ENCODE peak calls at places on chromosomes 7 and 10, in four cellular contexts. One of them, this sample, is unnamed.

GRCh38 chr10:30459283-30459682 is 25.3 kb downstream of the MAP3K8 start:
- DNase-seq in activated gamma-delta T cell treated with anti-CD3 and anti-CD28 coated beads, Interleukin-2, amount 50 U/mL, for 16 hours: no peak
- DNase-seq in NCI-H69: no peak
- DNase-seq in posterior cingulate gyrus: no peak
- DNase-seq in this sample: no peak

GRCh38 chr10:122234416-122234815 is 36.7 kb upstream of the BTBD16 start:
- DNase-seq in posterior cingulate gyrus: no peak
- DNase-seq in NCI-H69: peak; percentile 15
- DNase-seq in activated gamma-delta T cell treated with anti-CD3 and anti-CD28 coated beads, Interleukin-2, amount 50 U/mL, for 16 hours: no peak
- DNase-seq in this sample: no peak

GRCh38 chr7:134593530-134594392 is 44.9 kb downstream of the AKR1B15 start:
- DNase-seq in activated gamma-delta T cell treated with anti-CD3 and anti-CD28 coated beads, Interleukin-2, amount 50 U/mL, for 16 hours: no peak
- DNase-seq in NCI-H69: no peak
- DNase-seq in posterior cingulate gyrus: peak; percentile 45
- DNase-seq in this sample: peak; percentile 81

GRCh38 chr7:158863611-158864506 is 7.5 kb downstream of the DYNC2I1 start:
- DNase-seq in NCI-H69: peak; percentile 70
- DNase-seq in posterior cingulate gyrus: no peak
- DNase-seq in activated gamma-delta T cell treated with anti-CD3 and anti-CD28 coated beads, Interleukin-2, amount 50 U/mL, for 16 hours: no peak
- DNase-seq in this sample: peak; percentile 86

GRCh38 chr10:119786117-119786769 is 60.4 kb downstream of the INPP5F start:
- DNase-seq in posterior cingulate gyrus: no peak
- DNase-seq in activated gamma-delta T cell treated with anti-CD3 and anti-CD28 coated beads, Interleukin-2, amount 50 U/mL, for 16 hours: no peak
- DNase-seq in NCI-H69: no peak
- DNase-seq in this sample: no peak

GRCh38 chr10:70699659-70700174 is 27.4 kb downstream of the ADAMTS14 start:
- DNase-seq in posterior cingulate gyrus: no peak
- DNase-seq in NCI-H69: no peak
- DNase-seq in activated gamma-delta T cell treated with anti-CD3 and anti-CD28 coated beads, Interleukin-2, amount 50 U/mL, for 16 hours: no peak
- DNase-seq in this sample: no peak

GRCh38 chr7:39949980-39950472 is at the start of gene CDK13:
- DNase-seq in activated gamma-delta T cell treated with anti-CD3 and anti-CD28 coated beads, Interleukin-2, amount 50 U/mL, for 16 hours: peak; percentile 85
- DNase-seq in NCI-H69: peak; percentile 92
- DNase-seq in posterior cingulate gyrus: peak; percentile 64
- DNase-seq in this sample: peak; percentile 90

GRCh38 chr7:27121656-27122055 is 8.9 kb downstream of the HOXA4 start:
- DNase-seq in posterior cingulate gyrus: no peak
- DNase-seq in activated gamma-delta T cell treated with anti-CD3 and anti-CD28 coated beads, Interleukin-2, amount 50 U/mL, for 16 hours: no peak
- DNase-seq in NCI-H69: peak; percentile 28
- DNase-seq in this sample: no peak

GRCh38 chr7:30475580-30475979 is 3.0 kb downstream of the NOD1 start:
- DNase-seq in activated gamma-delta T cell treated with anti-CD3 and anti-CD28 coated beads, Interleukin-2, amount 50 U/mL, for 16 hours: no peak
- DNase-seq in NCI-H69: no peak
- DNase-seq in posterior cingulate gyrus: no peak
- DNase-seq in this sample: peak; percentile 41

GRCh38 chr7:121932768-121933167 is 59.8 kb downstream of the PTPRZ1 start:
- DNase-seq in posterior cingulate gyrus: no peak
- DNase-seq in NCI-H69: peak; percentile 93
- DNase-seq in activated gamma-delta T cell treated with anti-CD3 and anti-CD28 coated beads, Interleukin-2, amount 50 U/mL, for 16 hours: no peak
- DNase-seq in this sample: no peak

GRCh38 chr7:27166475-27167169 is 1.3 kb upstream of the HOXA9 start:
- DNase-seq in activated gamma-delta T cell treated with anti-CD3 and anti-CD28 coated beads, Interleukin-2, amount 50 U/mL, for 16 hours: no peak
- DNase-seq in NCI-H69: peak; percentile 59
- DNase-seq in posterior cingulate gyrus: no peak
- DNase-seq in this sample: peak; percentile 29

GRCh38 chr10:111077715-111078504 is 1.1 kb downstream of the ADRA2A start:
- DNase-seq in activated gamma-delta T cell treated with anti-CD3 and anti-CD28 coated beads, Interleukin-2, amount 50 U/mL, for 16 hours: no peak
- DNase-seq in NCI-H69: peak; percentile 32
- DNase-seq in posterior cingulate gyrus: no peak
- DNase-seq in this sample: no peak

GRCh38 chr10:109183366-109183765 is 739.9 kb downstream of the XPNPEP1 start:
- DNase-seq in posterior cingulate gyrus: no peak
- DNase-seq in NCI-H69: no peak
- DNase-seq in activated gamma-delta T cell treated with anti-CD3 and anti-CD28 coated beads, Interleukin-2, amount 50 U/mL, for 16 hours: no peak
- DNase-seq in this sample: no peak

GRCh38 chr10:70285432-70285831 is 1.6 kb upstream of the NPFFR1 start:
- DNase-seq in activated gamma-delta T cell treated with anti-CD3 and anti-CD28 coated beads, Interleukin-2, amount 50 U/mL, for 16 hours: no peak
- DNase-seq in posterior cingulate gyrus: no peak
- DNase-seq in NCI-H69: no peak
- DNase-seq in this sample: no peak

GRCh38 chr7:20229652-20230500 is 12.7 kb upstream of the MACC1 start:
- DNase-seq in NCI-H69: no peak
- DNase-seq in activated gamma-delta T cell treated with anti-CD3 and anti-CD28 coated beads, Interleukin-2, amount 50 U/mL, for 16 hours: no peak
- DNase-seq in posterior cingulate gyrus: no peak
- DNase-seq in this sample: no peak

GRCh38 chr7:94205529-94205928 is 189.2 kb upstream of the COL1A2 start:
- DNase-seq in NCI-H69: no peak
- DNase-seq in activated gamma-delta T cell treated with anti-CD3 and anti-CD28 coated beads, Interleukin-2, amount 50 U/mL, for 16 hours: no peak
- DNase-seq in posterior cingulate gyrus: no peak
- DNase-seq in this sample: no peak

GRCh38 chr10:24238527-24239247 is 29.7 kb downstream of the KIAA1217 start:
- DNase-seq in activated gamma-delta T cell treated with anti-CD3 and anti-CD28 coated beads, Interleukin-2, amount 50 U/mL, for 16 hours: no peak
- DNase-seq in posterior cingulate gyrus: no peak
- DNase-seq in NCI-H69: no peak
- DNase-seq in this sample: no peak

GRCh38 chr10:71427246-71427645 is 30.5 kb downstream of the CDH23 start:
- DNase-seq in NCI-H69: no peak
- DNase-seq in activated gamma-delta T cell treated with anti-CD3 and anti-CD28 coated beads, Interleukin-2, amount 50 U/mL, for 16 hours: no peak
- DNase-seq in posterior cingulate gyrus: no peak
- DNase-seq in this sample: no peak

GRCh38 chr7:75722381-75722780 is 16.4 kb downstream of the HIP1 start:
- DNase-seq in posterior cingulate gyrus: no peak
- DNase-seq in NCI-H69: no peak
- DNase-seq in activated gamma-delta T cell treated with anti-CD3 and anti-CD28 coated beads, Interleukin-2, amount 50 U/mL, for 16 hours: no peak
- DNase-seq in this sample: peak; percentile 28

GRCh38 chr7:87543623-87544022 is 57.1 kb downstream of the ABCB1 start:
- DNase-seq in NCI-H69: no peak
- DNase-seq in posterior cingulate gyrus: no peak
- DNase-seq in activated gamma-delta T cell treated with anti-CD3 and anti-CD28 coated beads, Interleukin-2, amount 50 U/mL, for 16 hours: no peak
- DNase-seq in this sample: no peak

GRCh38 chr10:80186364-80187012 is 18.8 kb downstream of the ANXA11 start:
- DNase-seq in posterior cingulate gyrus: no peak
- DNase-seq in NCI-H69: no peak
- DNase-seq in activated gamma-delta T cell treated with anti-CD3 and anti-CD28 coated beads, Interleukin-2, amount 50 U/mL, for 16 hours: no peak
- DNase-seq in this sample: peak; percentile 59

GRCh38 chr10:77290528-77291155 is 347.0 kb downstream of the KCNMA1 start:
- DNase-seq in activated gamma-delta T cell treated with anti-CD3 and anti-CD28 coated beads, Interleukin-2, amount 50 U/mL, for 16 hours: no peak
- DNase-seq in posterior cingulate gyrus: no peak
- DNase-seq in NCI-H69: no peak
- DNase-seq in this sample: no peak

GRCh38 chr10:110056822-110057221 is 49.0 kb downstream of the ADD3 start:
- DNase-seq in posterior cingulate gyrus: no peak
- DNase-seq in activated gamma-delta T cell treated with anti-CD3 and anti-CD28 coated beads, Interleukin-2, amount 50 U/mL, for 16 hours: no peak
- DNase-seq in NCI-H69: no peak
- DNase-seq in this sample: no peak

GRCh38 chr10:68647928-68648327 is 73.1 kb upstream of the CCAR1 start:
- DNase-seq in activated gamma-delta T cell treated with anti-CD3 and anti-CD28 coated beads, Interleukin-2, amount 50 U/mL, for 16 hours: no peak
- DNase-seq in posterior cingulate gyrus: no peak
- DNase-seq in NCI-H69: no peak
- DNase-seq in this sample: no peak

GRCh38 chr10:88361494-88361893 is 221.6 kb downstream of the RNLS start:
- DNase-seq in activated gamma-delta T cell treated with anti-CD3 and anti-CD28 coated beads, Interleukin-2, amount 50 U/mL, for 16 hours: no peak
- DNase-seq in posterior cingulate gyrus: no peak
- DNase-seq in NCI-H69: peak; percentile 17
- DNase-seq in this sample: no peak

GRCh38 chr10:114708717-114709352 is 50.8 kb upstream of the ABLIM1 start:
- DNase-seq in activated gamma-delta T cell treated with anti-CD3 and anti-CD28 coated beads, Interleukin-2, amount 50 U/mL, for 16 hours: no peak
- DNase-seq in NCI-H69: no peak
- DNase-seq in posterior cingulate gyrus: no peak
- DNase-seq in this sample: no peak

GRCh38 chr10:48469516-48470020 is 135.3 kb downstream of the ARHGAP22 start:
- DNase-seq in NCI-H69: peak; percentile 46
- DNase-seq in posterior cingulate gyrus: no peak
- DNase-seq in activated gamma-delta T cell treated with anti-CD3 and anti-CD28 coated beads, Interleukin-2, amount 50 U/mL, for 16 hours: no peak
- DNase-seq in this sample: no peak

GRCh38 chr10:3775671-3776551 is 9.1 kb downstream of the KLF6 start:
- DNase-seq in activated gamma-delta T cell treated with anti-CD3 and anti-CD28 coated beads, Interleukin-2, amount 50 U/mL, for 16 hours: no peak
- DNase-seq in posterior cingulate gyrus: no peak
- DNase-seq in NCI-H69: peak; percentile 23
- DNase-seq in this sample: no peak